ENCODE peak calls at places on chromosomes 7 and 10, in seven cellular contexts. K, X, E, C, W, N and O are unnamed samples.

GRCh38 chr10:126014309-126014708 is 117.9 kb downstream of the FANK1 start:
- DNase-seq in E (peak), K (no peak), X (no peak), C (peak), N (no peak), W (no peak), O (peak)

GRCh38 chr10:12513775-12514663 is 164.7 kb downstream of the CAMK1D start:
- DNase-seq in N (no peak), E (peak), W (no peak), K (no peak), X (peak), C (no peak), O (no peak)

GRCh38 chr7:51316262-51316665 is 345 bp downstream of the COBL start:
- DNase-seq in W (no peak), E (no peak), X (peak), C (peak), K (no peak), N (peak), O (no peak)

GRCh38 chr10:119726291-119727261 is 726 bp downstream of the INPP5F start:
- DNase-seq in W (no peak), X (peak), E (no peak), C (peak), K (no peak), N (no peak), O (no peak)

GRCh38 chr7:79912213-79912633 is 222.4 kb upstream of the GNAI1 start:
- DNase-seq in N (no peak), W (no peak), C (no peak), E (no peak), K (no peak), X (no peak), O (no peak)

GRCh38 chr7:150428671-150429451 is 21.6 kb upstream of the GIMAP8 start:
- DNase-seq in X (peak), E (peak), N (no peak), C (peak), W (no peak), K (no peak), O (no peak)

GRCh38 chr7:148723846-148724245 is 25.1 kb downstream of the CUL1 start:
- DNase-seq in W (no peak), X (no peak), N (no peak), C (no peak), E (peak), K (no peak), O (no peak)

GRCh38 chr7:158924956-158925355 is 68.6 kb downstream of the DYNC2I1 start:
- DNase-seq in X (no peak), N (no peak), K (no peak), C (no peak), W (no peak), E (peak), O (no peak)

GRCh38 chr7:130890176-130891020 is 156.4 kb upstream of the KLF14 start:
- DNase-seq in K (no peak), N (no peak), W (no peak), C (no peak), X (no peak), E (peak), O (peak)

GRCh38 chr7:10727636-10728035 is 246.0 kb upstream of the PHF14 start:
- DNase-seq in C (no peak), E (no peak), W (no peak), N (no peak), X (no peak), K (no peak), O (no peak)

GRCh38 chr10:70774810-70775678 is 10.1 kb downstream of the TBATA start:
- DNase-seq in N (no peak), W (no peak), K (no peak), X (peak), C (no peak), E (no peak), O (no peak)

GRCh38 chr7:151812967-151813366 is 63.9 kb downstream of the PRKAG2 start:
- DNase-seq in K (no peak), W (no peak), X (no peak), E (no peak), C (no peak), N (no peak), O (no peak)

GRCh38 chr10:116825901-116826300 is 23.4 kb upstream of the ENO4 start:
- DNase-seq in C (no peak), E (no peak), K (no peak), W (no peak), N (no peak), X (no peak), O (no peak)

GRCh38 chr7:130069179-130069977 is 956 bp upstream of the KLHDC10 start:
- DNase-seq in X (no peak), E (no peak), W (no peak), N (no peak), C (no peak), K (no peak), O (no peak)

GRCh38 chr10:100739516-100740368 is 5.6 kb upstream of the PAX2 start:
- DNase-seq in X (no peak), W (no peak), C (peak), N (peak), K (no peak), E (no peak), O (no peak)